ENCODE peak calls at places on chromosome 22, in four cellular contexts. G, J, P and S are unnamed samples.

GRCh38 chr22:17258015-17258827 is 39.0 kb upstream of the ADA2 start:
- DNase-seq in G (peak), J (peak), P (no peak), S (peak)

GRCh38 chr22:47515384-47516125 is 753.1 kb downstream of the TBC1D22A start:
- DNase-seq in G (no peak), J (no peak), P (no peak), S (no peak)

GRCh38 chr22:28052818-28053217 is 133.8 kb upstream of the PITPNB start:
- DNase-seq in G (no peak), J (no peak), P (no peak), S (no peak)

GRCh38 chr22:19105867-19106802 is 16.1 kb downstream of the DGCR2 start:
- DNase-seq in G (no peak), J (no peak), P (no peak), S (no peak)

GRCh38 chr22:20748820-20749428 is 25.0 kb upstream of the SERPIND1 start:
- DNase-seq in G (no peak), J (no peak), P (no peak), S (no peak)

GRCh38 chr22:27133951-27134664 is 476.7 kb downstream of the MIAT start:
- DNase-seq in G (no peak), J (no peak), P (peak), S (peak)

GRCh38 chr22:46897246-46897623 is 134.8 kb downstream of the TBC1D22A start:
- DNase-seq in G (no peak), J (no peak), P (no peak), S (no peak)

GRCh38 chr22:17115311-17115710 is 5.8 kb downstream of the TMEM121B start:
- DNase-seq in G (no peak), J (no peak), P (no peak), S (no peak)

GRCh38 chr22:22021160-22021750 is 38.7 kb upstream of the TOP3B start:
- DNase-seq in G (no peak), J (no peak), P (no peak), S (no peak)

GRCh38 chr22:11629661-11630385 is 3898.2 kb upstream of the OR11H1 start:
- DNase-seq in G (no peak), J (no peak), P (no peak), S (no peak)

GRCh38 chr22:32596471-32596870 is 121.9 kb downstream of the FBXO7 start:
- DNase-seq in G (no peak), J (no peak), P (no peak), S (no peak)

GRCh38 chr22:21984793-21985192 is 2.2 kb upstream of the TOP3B start:
- DNase-seq in G (no peak), J (no peak), P (no peak), S (no peak)

GRCh38 chr22:45240137-45240809 is 421 bp downstream of the KIAA0930 start:
- DNase-seq in G (peak), J (no peak), P (peak), S (peak)

GRCh38 chr22:20805972-20806471 is 32.1 kb downstream of the SERPIND1 start:
- DNase-seq in G (no peak), J (peak), P (peak), S (no peak)

GRCh38 chr22:44049369-44050231 is 25.5 kb downstream of the PARVB start:
- DNase-seq in G (peak), J (no peak), P (no peak), S (peak)

DNA sequence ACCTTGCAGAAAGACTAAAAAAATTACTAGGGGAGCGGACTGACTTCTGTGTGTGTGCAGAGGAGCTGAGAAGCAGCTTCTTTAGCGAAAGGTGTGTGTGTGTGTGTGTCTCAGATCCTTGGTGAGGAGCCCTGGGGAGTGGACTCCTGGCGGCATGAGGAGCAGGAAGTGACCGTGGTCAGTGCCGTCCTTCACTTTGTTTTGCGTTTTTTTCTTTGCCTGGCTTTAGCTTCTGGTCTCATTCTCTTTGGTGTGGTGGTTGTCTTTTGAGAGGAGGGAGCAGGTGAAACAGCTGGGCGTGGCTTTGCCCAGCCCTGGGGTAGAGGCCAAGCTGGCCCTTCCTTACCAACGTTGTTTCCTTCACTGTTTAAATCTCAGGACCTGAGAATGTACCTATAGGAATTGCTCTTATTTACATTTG is 1.9 kb downstream of the ZBED4 start:
- DNase-seq in G (no peak), J (no peak), P (peak), S (no peak)
- H3K4me3 ChIP-seq in G (no peak), J (no peak), P (no peak), S (no peak)

GRCh38 chr22:34931026-34931425 is 134.9 kb upstream of the ISX start:
- DNase-seq in G (no peak), J (no peak), P (no peak), S (no peak)
- H3K4me3 ChIP-seq in G (no peak), J (no peak), P (no peak), S (no peak)

DNA sequence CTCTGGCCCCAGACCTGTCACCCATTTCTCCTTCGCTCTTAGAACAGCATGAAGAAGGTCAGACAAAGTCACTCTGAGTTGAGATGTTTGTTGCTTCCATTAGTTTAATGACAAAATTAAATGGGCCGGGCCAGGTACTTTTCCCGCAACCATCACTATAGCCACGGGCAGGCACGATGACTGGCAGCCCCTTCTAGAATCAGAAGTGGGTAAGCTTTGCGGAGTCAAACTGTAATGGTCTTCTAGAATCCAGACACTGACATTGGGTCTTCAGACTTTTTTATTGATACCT is 2.3 kb upstream of the ACR start:
- DNase-seq in G (no peak), J (no peak), P (no peak), S (no peak)
- H3K4me3 ChIP-seq in G (no peak), J (no peak), P (no peak), S (no peak)

GRCh38 chr22:40499187-40499753 is 128.9 kb downstream of the SGSM3 start:
- DNase-seq in G (no peak), J (no peak), P (peak), S (peak)
- H3K4me3 ChIP-seq in G (no peak), J (no peak), P (no peak), S (no peak)

GRCh38 chr22:38455530-38456271 is 702 bp upstream of the KCNJ4 start:
- DNase-seq in G (no peak), J (no peak), P (no peak), S (peak)
- H3K4me3 ChIP-seq in G (peak), J (peak), P (no peak), S (peak)

GRCh38 chr22:42992092-42992491 is 22.9 kb downstream of the PACSIN2 start:
- DNase-seq in G (no peak), J (no peak), P (no peak), S (no peak)
- H3K4me3 ChIP-seq in G (no peak), J (no peak), P (no peak), S (no peak)

DNA sequence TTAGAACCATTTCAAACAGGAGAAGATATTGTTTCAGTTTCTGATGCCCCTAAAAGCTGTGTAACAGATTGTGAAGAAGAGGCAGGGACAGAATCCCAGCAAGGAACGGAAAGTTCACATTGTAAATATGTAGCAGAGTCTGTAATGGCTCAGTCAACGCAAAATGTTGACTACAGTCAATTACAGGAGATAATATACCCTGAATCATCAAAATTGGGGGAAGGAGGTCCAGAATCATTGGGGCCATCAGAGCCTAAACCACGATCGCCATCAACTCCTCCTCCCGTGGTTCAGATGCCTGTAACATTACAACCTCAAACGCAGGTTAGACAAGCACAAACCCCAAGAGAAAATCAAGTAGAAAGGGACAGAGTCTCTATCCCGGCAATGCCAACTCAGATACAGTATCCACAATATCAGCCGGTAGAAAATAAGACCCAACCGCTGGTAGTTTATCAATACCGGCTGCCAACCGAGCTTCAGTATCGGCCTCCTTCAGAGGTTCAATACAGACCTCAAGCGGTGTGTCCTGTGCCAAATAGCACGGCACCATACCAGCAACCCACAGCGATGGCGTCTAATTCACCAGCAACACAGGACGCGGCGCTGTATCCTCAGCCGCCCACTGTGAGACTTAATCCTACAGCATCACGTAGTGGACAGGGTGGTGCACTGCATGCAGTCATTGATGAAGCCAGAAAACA is 40.8 kb downstream of the IGLL1 start:
- DNase-seq in G (peak), J (peak), P (peak), S (peak)
- H3K4me3 ChIP-seq in G (no peak), J (no peak), P (no peak), S (peak)